ENCODE peak calls at places on chromosomes 3 and 15, in five cellular contexts. E is endothelial cell of umbilical vein, U is fibroblast of lung, P is K562, Q is MM.1S. F is an unnamed sample.

GRCh38 chr3:46629571-46630517 is 17.5 kb downstream of the FAM240A start:
- DNase-seq in E (peak; percentile 86), U (peak; percentile 73), P (peak; percentile 88), Q (peak; percentile 81), F (peak; percentile 71)

GRCh38 chr15:42955518-42955917 is 34.9 kb upstream of the TTBK2 start:
- DNase-seq in E (no peak), U (peak; percentile 65), P (no peak), Q (no peak), F (peak; percentile 95)

GRCh38 chr15:94287794-94288246 is 56.5 kb downstream of the MCTP2 start:
- DNase-seq in E (no peak), U (no peak), P (no peak), Q (peak; percentile 90), F (no peak)

GRCh38 chr3:59850352-59850870 is 800.6 kb upstream of the CFAP20DC start:
- DNase-seq in E (no peak), U (no peak), P (no peak), Q (no peak), F (no peak)

GRCh38 chr3:194310516-194310915 is 40.6 kb downstream of the CPN2 start:
- DNase-seq in E (no peak), U (no peak), P (no peak), Q (no peak), F (no peak)

GRCh38 chr3:145865329-145865904 is 295.6 kb downstream of the PLOD2 start:
- DNase-seq in E (no peak), U (peak; percentile 57), P (no peak), Q (no peak), F (no peak)

GRCh38 chr3:16866447-16867025 is 18.2 kb upstream of the PLCL2 start:
- DNase-seq in E (no peak), U (peak; percentile 57), P (no peak), Q (no peak), F (no peak)

GRCh38 chr15:91940466-91941381 is 87.2 kb downstream of the SLCO3A1 start:
- DNase-seq in E (no peak), U (no peak), P (no peak), Q (no peak), F (peak; percentile 73)

GRCh38 chr3:48408823-48409281 is 21.0 kb downstream of the PLXNB1 start:
- DNase-seq in E (no peak), U (no peak), P (no peak), Q (no peak), F (no peak)

GRCh38 chr3:75294124-75294523 is 370.0 kb upstream of the FRG2C start:
- DNase-seq in E (no peak), U (peak; percentile 33), P (peak; percentile 14), Q (peak; percentile 33), F (peak; percentile 6)

GRCh38 chr3:30502742-30503073 is 103.7 kb upstream of the TGFBR2 start:
- DNase-seq in E (no peak), U (peak; percentile 86), P (no peak), Q (no peak), F (peak; percentile 95)

GRCh38 chr15:19984101-19984500 is 557.5 kb downstream of the GOLGA6L6 start:
- DNase-seq in E (no peak), U (no peak), P (no peak), Q (no peak), F (no peak)

GRCh38 chr3:119211803-119212202 is 28.9 kb downstream of the B4GALT4 start:
- DNase-seq in E (no peak), U (no peak), P (no peak), Q (no peak), F (no peak)

GRCh38 chr3:52090131-52090548 is 33.8 kb upstream of the DUSP7 start:
- DNase-seq in E (peak; percentile 79), U (peak; percentile 96), P (no peak), Q (no peak), F (peak; percentile 54)

GRCh38 chr3:130820976-130821375 is 72.9 kb upstream of the ATP2C1 start:
- DNase-seq in E (peak; percentile 3), U (peak; percentile 56), P (no peak), Q (no peak), F (peak; percentile 83)

GRCh38 chr3:161409069-161409468 is 37.8 kb upstream of the SPTSSB start:
- DNase-seq in E (peak; percentile 61), U (peak; percentile 27), P (peak; percentile 11), Q (peak; percentile 77), F (peak; percentile 57)

GRCh38 chr3:149163066-149163465 is 33.6 kb downstream of the HPS3 start:
- DNase-seq in E (no peak), U (no peak), P (no peak), Q (no peak), F (no peak)

GRCh38 chr3:5756443-5756842 is 568.9 kb downstream of the EDEM1 start:
- DNase-seq in E (no peak), U (no peak), P (no peak), Q (no peak), F (no peak)

GRCh38 chr3:141646760-141647561 is 91.1 kb upstream of the RNF7 start:
- DNase-seq in E (peak; percentile 58), U (peak; percentile 54), P (peak; percentile 65), Q (no peak), F (peak; percentile 40)

GRCh38 chr3:95200384-95200783 is 1137.5 kb downstream of the NSUN3 start:
- DNase-seq in E (no peak), U (no peak), P (no peak), Q (no peak), F (no peak)

GRCh38 chr3:178048768-178049167 is 487.5 kb upstream of the KCNMB2 start:
- DNase-seq in E (no peak), U (no peak), P (no peak), Q (no peak), F (no peak)

GRCh38 chr3:36904641-36905040 is 40.2 kb downstream of the TRANK1 start:
- DNase-seq in E (no peak), U (peak; percentile 24), P (no peak), Q (no peak), F (no peak)

GRCh38 chr15:89307046-89307587 is 27.5 kb downstream of the POLG start:
- DNase-seq in E (peak; percentile 52), U (peak; percentile 57), P (no peak), Q (no peak), F (peak; percentile 29)

GRCh38 chr3:154794383-154794782 is 285.7 kb upstream of the MME start:
- DNase-seq in E (no peak), U (no peak), P (no peak), Q (no peak), F (peak; percentile 6)

GRCh38 chr3:36911990-36912804 is 32.7 kb downstream of the TRANK1 start:
- DNase-seq in E (peak; percentile 20), U (peak; percentile 88), P (no peak), Q (peak; percentile 92), F (peak; percentile 81)

DNA sequence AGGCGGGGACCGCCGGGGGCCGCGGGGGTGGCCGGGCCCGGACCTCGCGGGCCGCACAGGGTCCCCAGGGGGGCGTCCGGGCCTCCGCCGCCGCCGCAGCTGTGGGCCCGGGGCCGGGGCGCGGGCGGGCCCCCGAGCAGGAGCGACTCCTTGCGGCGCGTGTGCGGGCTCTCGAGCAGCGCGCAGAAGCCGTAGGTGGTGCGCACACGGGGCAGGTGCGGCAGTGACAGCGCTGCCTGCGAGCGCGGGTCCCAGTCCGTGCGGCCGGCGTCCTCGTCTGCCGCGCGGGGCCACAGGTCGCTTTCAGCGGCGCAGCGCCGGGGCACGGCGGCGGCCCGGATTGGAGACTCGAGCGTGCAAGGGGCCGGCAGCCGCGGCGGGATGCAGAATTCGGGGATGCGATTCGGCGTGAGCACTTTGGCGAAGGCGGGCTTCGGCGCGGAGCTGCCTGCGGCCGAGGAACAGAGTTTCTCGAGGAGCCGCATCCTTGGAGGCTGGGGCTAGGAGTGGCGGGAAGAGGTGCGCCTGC is 521 bp downstream of the C2CD4B start:
- DNase-seq in E (no peak), U (peak; percentile 4), P (no peak), Q (peak; percentile 51), F (peak; percentile 8)
- TF ChIP-seq EZH2 in E (no peak), U (peak; percentile 77), P (no peak), Q (no peak), F (peak; percentile 42)

GRCh38 chr15:101176625-101177024 is 75.2 kb downstream of the CHSY1 start:
- DNase-seq in E (peak; percentile 79), U (peak; percentile 50), P (no peak), Q (no peak), F (peak; percentile 23)
- H3K36me3 ChIP-seq in E (peaks cover 7% of the 10 kb centered on the region), U (peaks cover 10% of the 10 kb centered on the region), P (peaks cover 16% of the 10 kb centered on the region), Q (peaks cover 24% of the 10 kb centered on the region), F (peaks cover 14% of the 10 kb centered on the region)

GRCh38 chr3:11288021-11288491 is 15.9 kb downstream of the ATG7 start:
- DNase-seq in E (peak; percentile 56), U (peak; percentile 72), P (no peak), Q (no peak), F (peak; percentile 22)
- H2AFZ ChIP-seq in E (no peak overlapping the region), U (no peak overlapping the region), P (peak overlapping the region; percentile 9), Q (no peak overlapping the region), F (no peak overlapping the region)

GRCh38 chr15:28952666-28953491 is 67.1 kb downstream of the APBA2 start:
- DNase-seq in E (no peak), U (no peak), P (no peak), Q (no peak), F (no peak)

GRCh38 chr15:28955160-28955502 is 69.4 kb downstream of the APBA2 start:
- DNase-seq in E (no peak), U (peak; percentile 86), P (no peak), Q (peak; percentile 86), F (no peak)

GRCh38 chr15:28953573-28954195 is 67.9 kb downstream of the APBA2 start:
- DNase-seq in E (no peak), U (no peak), P (no peak), Q (no peak), F (no peak)

GRCh38 chr15:28955686-28956421 is 70.1 kb downstream of the APBA2 start:
- DNase-seq in E (no peak), U (peak; percentile 94), P (no peak), Q (peak; percentile 47), F (no peak)

DNA sequence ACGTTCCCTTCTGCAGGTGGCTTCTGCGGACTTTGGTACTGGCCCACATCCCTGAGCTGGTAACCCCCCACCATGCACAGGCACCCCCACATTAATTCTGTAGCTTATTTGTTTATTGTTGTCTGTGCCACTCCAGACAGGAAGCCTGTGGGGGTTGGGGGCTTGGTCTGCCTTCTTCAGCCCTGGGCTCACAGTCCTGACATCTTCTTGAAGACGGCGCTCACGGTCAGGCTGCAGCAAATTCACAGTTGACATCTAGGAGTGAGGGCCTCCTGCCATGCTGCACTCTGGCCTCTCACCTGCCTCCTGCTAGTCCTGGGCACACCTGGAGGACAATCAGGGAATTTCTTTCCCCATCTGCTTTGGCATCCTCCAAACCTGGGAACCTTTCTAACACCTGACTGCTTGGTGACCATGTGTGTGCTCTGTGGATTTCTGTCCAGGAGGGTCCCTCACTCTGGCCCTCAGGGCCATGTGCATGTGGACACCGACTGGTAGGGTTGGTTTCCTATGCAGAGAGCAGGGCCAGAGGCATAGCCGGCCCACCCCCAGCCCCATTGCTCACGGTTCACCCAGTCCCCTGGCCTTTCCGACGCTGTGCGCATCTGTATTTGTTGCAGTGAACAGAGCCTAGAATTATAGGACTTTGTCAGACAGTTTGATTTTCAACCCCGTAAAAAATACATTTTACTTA is 68.8 kb downstream of the APBA2 start:
- DNase-seq in E (no peak), U (no peak), P (no peak), Q (no peak), F (no peak)
- TF ChIP-seq EZH2 in E (no peak), U (no peak), P (no peak), Q (no peak), F (no peak)